ENCODE peak calls at places on chromosomes 7 and 10, in five cellular contexts. J is foreskin melanocyte; P is CD8-positive, alpha-beta T cell; H is endothelial cell of umbilical vein; G is NCI-H1436. V is an unnamed sample.

GRCh38 chr7:140610204-140611165 is 30.1 kb downstream of the DENND2A start:
- DNase-seq in J (peak; percentile 72), P (no peak), H (no peak), G (no peak), V (no peak)

GRCh38 chr7:81705206-81705605 is 64.6 kb downstream of the HGF start:
- DNase-seq in J (no peak), P (no peak), H (no peak), G (no peak), V (no peak)

GRCh38 chr10:126277177-126277576 is 111.1 kb downstream of the ADAM12 start:
- DNase-seq in J (no peak), P (no peak), H (no peak), G (no peak), V (no peak)

GRCh38 chr7:119197872-119198527 is 973.5 kb downstream of the ANKRD7 start:
- DNase-seq in J (peak; percentile 26), P (no peak), H (peak; percentile 12), G (peak; percentile 35), V (no peak)

GRCh38 chr10:94193466-94193924 is 169.2 kb downstream of the NOC3L start:
- DNase-seq in J (no peak), P (no peak), H (no peak), G (no peak), V (no peak)

GRCh38 chr10:117429644-117430043 is 54.4 kb upstream of the PDZD8 start:
- DNase-seq in J (peak; percentile 7), P (no peak), H (no peak), G (no peak), V (no peak)

GRCh38 chr10:33336606-33337334 is 2.3 kb upstream of the NRP1 start:
- DNase-seq in J (no peak), P (no peak), H (peak; percentile 66), G (no peak), V (no peak)

GRCh38 chr10:130192276-130192848 is 56.2 kb downstream of the GLRX3 start:
- DNase-seq in J (no peak), P (no peak), H (no peak), G (no peak), V (no peak)

GRCh38 chr7:120617239-120617638 is 240.7 kb downstream of the TSPAN12 start:
- DNase-seq in J (no peak), P (no peak), H (no peak), G (no peak), V (no peak)

GRCh38 chr7:149654588-149654987 is 118.8 kb downstream of the ZNF467 start:
- DNase-seq in J (no peak), P (no peak), H (no peak), G (no peak), V (no peak)

GRCh38 chr7:82235710-82236109 is 207.9 kb downstream of the CACNA2D1 start:
- DNase-seq in J (no peak), P (no peak), H (peak; percentile 45), G (no peak), V (no peak)

GRCh38 chr10:58756126-58756525 is 243.5 kb downstream of the BICC1 start:
- DNase-seq in J (no peak), P (no peak), H (no peak), G (no peak), V (no peak)

GRCh38 chr7:22640269-22640668 is 86.7 kb upstream of the IL6 start:
- DNase-seq in J (no peak), P (no peak), H (no peak), G (no peak), V (no peak)

GRCh38 chr10:118545381-118545780 is 50.1 kb downstream of the PRLHR start:
- DNase-seq in J (no peak), P (no peak), H (no peak), G (no peak), V (no peak)

GRCh38 chr7:90246184-90246583 is 1.2 kb downstream of the CFAP69 start:
- DNase-seq in J (no peak), P (no peak), H (no peak), G (no peak), V (no peak)

GRCh38 chr10:72175166-72175565 is 40.6 kb upstream of the ANAPC16 start:
- DNase-seq in J (peak; percentile 32), P (no peak), H (peak; percentile 60), G (no peak), V (no peak)

GRCh38 chr10:59283456-59284082 is 78.8 kb downstream of the FAM13C start:
- DNase-seq in J (no peak), P (no peak), H (no peak), G (no peak), V (peak; percentile 12)

GRCh38 chr10:20922033-20922432 is 24.9 kb upstream of the NEBL start:
- DNase-seq in J (no peak), P (no peak), H (no peak), G (no peak), V (no peak)

GRCh38 chr7:122736183-122736582 is 33.5 kb upstream of the RNF148 start:
- DNase-seq in J (no peak), P (no peak), H (no peak), G (no peak), V (no peak)

GRCh38 chr7:159092701-159093121 is 52.0 kb downstream of the VIPR2 start:
- DNase-seq in J (no peak), P (no peak), H (no peak), G (no peak), V (no peak)

GRCh38 chr7:75867390-75867717 is 11.5 kb upstream of the RHBDD2 start:
- DNase-seq in J (no peak), P (no peak), H (no peak), G (no peak), V (no peak)

V was measured in NCI-H187.